ENCODE peak calls at places on chromosome 7, in ten cellular contexts. V is OCI-LY7, N is MM.1S, M is RWPE1, X is body of pancreas, J is HFF-Myc, B is astrocyte of the cerebellum, I is choroid plexus epithelial cell, K is Calu3, O is tibial nerve. W is an unnamed sample.

GRCh38 chr7:56019501-56019900 is 31.7 kb downstream of the PSPH start:
- DNase-seq in V (no peak), N (no peak), M (no peak), X (no peak), J (no peak), B (no peak), I (no peak), K (no peak), O (no peak), W (no peak)

GRCh38 chr7:125061776-125062397 is 132.3 kb upstream of the POT1 start:
- DNase-seq in V (no peak), N (no peak), M (peak), X (no peak), J (no peak), B (peak), I (peak), K (no peak), O (no peak), W (peak)

GRCh38 chr7:37031571-37032257 is 307.4 kb upstream of the AOAH start:
- DNase-seq in V (no peak), N (no peak), M (peak), X (peak), J (peak), B (peak), I (peak), K (peak), O (peak), W (peak)

GRCh38 chr7:48089415-48089975 is 430 bp downstream of the UPP1 start:
- DNase-seq in V (no peak), N (no peak), M (no peak), X (peak), J (no peak), B (no peak), I (no peak), K (peak), O (no peak), W (no peak)

GRCh38 chr7:55242613-55243012 is 122.5 kb upstream of the LANCL2 start:
- DNase-seq in V (no peak), N (no peak), M (no peak), X (no peak), J (no peak), B (no peak), I (peak), K (no peak), O (no peak), W (no peak)

GRCh38 chr7:127550247-127550646 is 35.1 kb downstream of the GCC1 start:
- DNase-seq in V (peak), N (no peak), M (no peak), X (no peak), J (no peak), B (no peak), I (peak), K (no peak), O (no peak), W (no peak)

GRCh38 chr7:156604311-156604710 is 36.3 kb upstream of the RNF32 start:
- DNase-seq in V (no peak), N (no peak), M (peak), X (no peak), J (peak), B (no peak), I (no peak), K (no peak), O (no peak), W (no peak)

GRCh38 chr7:76267835-76268183 is 34.7 kb upstream of the HSPB1 start:
- DNase-seq in V (no peak), N (no peak), M (no peak), X (no peak), J (no peak), B (no peak), I (no peak), K (no peak), O (no peak), W (no peak)

GRCh38 chr7:22660732-22661131 is 66.3 kb upstream of the IL6 start:
- DNase-seq in V (peak), N (no peak), M (no peak), X (no peak), J (no peak), B (no peak), I (no peak), K (no peak), O (no peak), W (no peak)

GRCh38 chr7:105932835-105933477 is 30.1 kb upstream of the CDHR3 start:
- DNase-seq in V (no peak), N (no peak), M (peak), X (no peak), J (peak), B (peak), I (peak), K (no peak), O (no peak), W (no peak)

GRCh38 chr7:157688439-157689268 is 351.9 kb downstream of the DNAJB6 start:
- DNase-seq in V (no peak), N (no peak), M (no peak), X (peak), J (no peak), B (no peak), I (no peak), K (no peak), O (peak), W (no peak)

GRCh38 chr7:114085592-114086490 is 167.0 kb upstream of the PPP1R3A start:
- DNase-seq in V (no peak), N (peak), M (peak), X (peak), J (no peak), B (no peak), I (peak), K (peak), O (peak), W (peak)

GRCh38 chr7:106865130-106866115 is at the start of gene PIK3CG:
- DNase-seq in V (peak), N (peak), M (no peak), X (no peak), J (no peak), B (no peak), I (no peak), K (no peak), O (no peak), W (no peak)

GRCh38 chr7:96225251-96225650 is 96.6 kb downstream of the SLC25A13 start:
- DNase-seq in V (no peak), N (no peak), M (no peak), X (no peak), J (no peak), B (no peak), I (no peak), K (no peak), O (no peak), W (no peak)

GRCh38 chr7:140864732-140865131 is 60.0 kb downstream of the BRAF start:
- DNase-seq in V (no peak), N (no peak), M (no peak), X (no peak), J (no peak), B (no peak), I (no peak), K (no peak), O (no peak), W (no peak)

GRCh38 chr7:25807212-25807611 is 344.8 kb upstream of the NFE2L3 start:
- DNase-seq in V (no peak), N (no peak), M (no peak), X (no peak), J (no peak), B (no peak), I (no peak), K (no peak), O (no peak), W (no peak)

GRCh38 chr7:2440608-2441245 is 35.5 kb downstream of the GRIFIN start:
- DNase-seq in V (no peak), N (no peak), M (peak), X (peak), J (no peak), B (no peak), I (peak), K (peak), O (no peak), W (no peak)

GRCh38 chr7:73827568-73828106 is 3.2 kb upstream of the CLDN4 start:
- DNase-seq in V (no peak), N (no peak), M (no peak), X (peak), J (no peak), B (no peak), I (no peak), K (peak), O (no peak), W (no peak)

GRCh38 chr7:29113384-29114102 is 32.8 kb downstream of the CPVL start:
- DNase-seq in V (peak), N (peak), M (peak), X (peak), J (peak), B (no peak), I (peak), K (peak), O (no peak), W (peak)

GRCh38 chr7:158698657-158699195 is 5.9 kb downstream of the NCAPG2 start:
- DNase-seq in V (no peak), N (no peak), M (no peak), X (no peak), J (no peak), B (no peak), I (no peak), K (no peak), O (no peak), W (no peak)

GRCh38 chr7:149866817-149867447 is 6.8 kb upstream of the ATP6V0E2 start:
- DNase-seq in V (no peak), N (no peak), M (peak), X (no peak), J (no peak), B (no peak), I (peak), K (no peak), O (no peak), W (no peak)

GRCh38 chr7:128937647-128938523 is at the start of gene IRF5:
- DNase-seq in V (no peak), N (peak), M (peak), X (peak), J (no peak), B (no peak), I (no peak), K (peak), O (no peak), W (no peak)

GRCh38 chr7:2651336-2651735 is 19.6 kb downstream of the TTYH3 start:
- DNase-seq in V (peak), N (no peak), M (no peak), X (no peak), J (no peak), B (no peak), I (no peak), K (no peak), O (no peak), W (no peak)

GRCh38 chr7:28411876-28412662 is at the start of gene CREB5:
- DNase-seq in V (peak), N (no peak), M (no peak), X (no peak), J (no peak), B (no peak), I (peak), K (no peak), O (no peak), W (no peak)

GRCh38 chr7:32218741-32219283 is 148.6 kb upstream of the PDE1C start:
- DNase-seq in V (no peak), N (no peak), M (no peak), X (no peak), J (no peak), B (no peak), I (no peak), K (no peak), O (no peak), W (no peak)

GRCh38 chr7:95213148-95213547 is 111.2 kb downstream of the PON1 start:
- DNase-seq in V (no peak), N (no peak), M (no peak), X (no peak), J (no peak), B (no peak), I (peak), K (no peak), O (no peak), W (no peak)

GRCh38 chr7:151351027-151351426 is 9.4 kb downstream of the NUB1 start:
- DNase-seq in V (peak), N (no peak), M (no peak), X (no peak), J (no peak), B (no peak), I (no peak), K (peak), O (no peak), W (no peak)

GRCh38 chr7:73622909-73623797 is 1.2 kb downstream of the MLXIPL start:
- DNase-seq in V (no peak), N (no peak), M (no peak), X (peak), J (no peak), B (no peak), I (no peak), K (no peak), O (no peak), W (no peak)

GRCh38 chr7:24862461-24862860 is 105.2 kb upstream of the GSDME start:
- DNase-seq in V (no peak), N (no peak), M (no peak), X (no peak), J (no peak), B (no peak), I (no peak), K (no peak), O (no peak), W (no peak)

GRCh38 chr7:95840953-95841950 is 68.9 kb downstream of the DYNC1I1 start:
- DNase-seq in V (peak), N (no peak), M (peak), X (no peak), J (peak), B (no peak), I (peak), K (no peak), O (no peak), W (no peak)

GRCh38 chr7:48041665-48041995 is 6.3 kb downstream of the C7orf57 start:
- DNase-seq in V (no peak), N (no peak), M (peak), X (no peak), J (no peak), B (peak), I (peak), K (no peak), O (no peak), W (no peak)

GRCh38 chr7:24366901-24367300 is 82.9 kb downstream of the NPY start:
- DNase-seq in V (no peak), N (no peak), M (no peak), X (no peak), J (no peak), B (no peak), I (no peak), K (no peak), O (no peak), W (no peak)

GRCh38 chr7:28956608-28957063 is 1.5 kb downstream of the TRIL start:
- DNase-seq in V (no peak), N (no peak), M (peak), X (peak), J (no peak), B (no peak), I (peak), K (peak), O (peak), W (peak)

GRCh38 chr7:12765431-12766100 is 78.1 kb downstream of the ARL4A start:
- DNase-seq in V (no peak), N (no peak), M (no peak), X (no peak), J (no peak), B (no peak), I (no peak), K (no peak), O (no peak), W (no peak)

GRCh38 chr7:37113661-37114355 is 334.9 kb downstream of the ELMO1 start:
- DNase-seq in V (no peak), N (no peak), M (no peak), X (no peak), J (no peak), B (no peak), I (no peak), K (no peak), O (no peak), W (no peak)

GRCh38 chr7:116953372-116953726 is at the start of gene ST7:
- DNase-seq in V (peak), N (peak), M (peak), X (peak), J (no peak), B (peak), I (peak), K (peak), O (no peak), W (peak)

GRCh38 chr7:26583094-26583493 is 281.3 kb downstream of the SKAP2 start:
- DNase-seq in V (no peak), N (no peak), M (no peak), X (no peak), J (no peak), B (no peak), I (no peak), K (no peak), O (no peak), W (no peak)

GRCh38 chr7:142851269-142851668 is 3.6 kb upstream of the EPHB6 start:
- DNase-seq in V (no peak), N (no peak), M (no peak), X (no peak), J (no peak), B (no peak), I (no peak), K (no peak), O (no peak), W (no peak)
- TF ChIP-seq CTCF in V (no peak), N (no peak), M (no peak), X (no peak), J (no peak), B (no peak), I (no peak), K (no peak), O (no peak), W (no peak)

GRCh38 chr7:100013328-100013676 is 2.1 kb upstream of the ZKSCAN1 start:
- DNase-seq in V (peak), N (peak), M (no peak), X (no peak), J (no peak), B (no peak), I (no peak), K (no peak), O (no peak), W (no peak)

GRCh38 chr7:100017300-100017699 is 1.9 kb downstream of the ZKSCAN1 start:
- DNase-seq in V (no peak), N (no peak), M (no peak), X (peak), J (no peak), B (no peak), I (no peak), K (no peak), O (no peak), W (no peak)

GRCh38 chr7:100015232-100016208 is at the start of gene ZKSCAN1:
- DNase-seq in V (peak), N (peak), M (peak), X (peak), J (peak), B (peak), I (peak), K (peak), O (peak), W (peak)

GRCh38 chr7:100017875-100018274 is 2.5 kb downstream of the ZKSCAN1 start:
- DNase-seq in V (no peak), N (no peak), M (no peak), X (no peak), J (no peak), B (no peak), I (no peak), K (no peak), O (no peak), W (no peak)

GRCh38 chr7:100016209-100016901 is 959 bp downstream of the ZKSCAN1 start:
- DNase-seq in V (no peak), N (no peak), M (no peak), X (no peak), J (no peak), B (no peak), I (peak), K (no peak), O (no peak), W (no peak)
- TF ChIP-seq CTCF in V (peak), N (no peak), M (no peak), X (no peak), J (no peak), B (no peak), I (peak), K (no peak), O (no peak), W (no peak)

DNA sequence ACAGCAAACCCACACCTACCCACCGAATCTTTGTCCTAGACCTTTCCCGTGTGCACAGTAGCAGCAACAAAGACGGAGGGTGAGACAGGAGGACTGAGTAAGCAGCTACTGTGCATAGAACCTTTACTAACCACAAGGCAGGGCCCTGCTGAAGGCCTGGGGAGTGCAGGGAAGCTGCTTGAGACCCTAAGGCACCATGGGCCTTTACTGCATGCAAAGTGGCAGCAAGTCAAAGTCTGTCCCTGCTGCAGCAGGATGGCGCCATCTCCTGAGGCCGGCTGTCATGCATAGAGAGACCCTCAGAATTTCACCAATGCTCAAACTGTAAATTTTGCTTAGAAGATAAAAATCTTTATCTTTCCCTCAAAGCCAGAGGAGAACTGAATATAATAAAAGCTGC is 610.5 kb downstream of the ACTR3B start:
- DNase-seq in V (no peak), N (no peak), M (no peak), X (no peak), J (no peak), B (no peak), I (no peak), K (no peak), O (no peak), W (no peak)
- TF ChIP-seq CTCF in V (no peak), N (no peak), M (no peak), X (no peak), J (no peak), B (no peak), I (no peak), K (no peak), O (no peak), W (no peak)

DNA sequence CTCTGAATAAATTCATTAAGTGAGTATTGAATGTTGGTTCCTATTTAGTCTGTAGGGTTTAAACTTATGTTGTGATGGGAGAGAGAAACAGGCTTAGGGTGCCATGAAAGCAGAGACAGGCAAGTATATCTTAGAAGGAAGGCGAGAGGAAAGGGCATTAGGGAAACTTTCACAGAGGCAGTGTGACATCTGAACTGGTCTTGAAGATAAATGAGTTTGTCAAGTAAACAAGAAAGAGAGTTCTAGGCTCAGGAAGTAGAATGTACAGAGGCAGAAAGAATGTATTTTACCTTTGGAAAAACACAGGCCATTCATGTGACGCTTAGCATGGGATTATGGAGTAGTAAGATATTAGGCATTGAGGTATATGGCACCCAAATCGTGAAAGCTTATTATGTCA is 34.5 kb downstream of the GLCCI1 start:
- DNase-seq in V (no peak), N (no peak), M (no peak), X (no peak), J (no peak), B (no peak), I (no peak), K (no peak), O (no peak), W (no peak)
- TF ChIP-seq CTCF in V (no peak), N (no peak), M (no peak), X (no peak), J (no peak), B (no peak), I (no peak), K (no peak), O (no peak), W (no peak)

GRCh38 chr7:6307762-6308161 is 35.3 kb upstream of the CYTH3 start:
- DNase-seq in V (no peak), N (no peak), M (no peak), X (no peak), J (no peak), B (no peak), I (no peak), K (peak), O (no peak), W (no peak)
- TF ChIP-seq CTCF in V (no peak), N (no peak), M (no peak), X (no peak), J (no peak), B (no peak), I (no peak), K (no peak), O (no peak), W (no peak)

DNA sequence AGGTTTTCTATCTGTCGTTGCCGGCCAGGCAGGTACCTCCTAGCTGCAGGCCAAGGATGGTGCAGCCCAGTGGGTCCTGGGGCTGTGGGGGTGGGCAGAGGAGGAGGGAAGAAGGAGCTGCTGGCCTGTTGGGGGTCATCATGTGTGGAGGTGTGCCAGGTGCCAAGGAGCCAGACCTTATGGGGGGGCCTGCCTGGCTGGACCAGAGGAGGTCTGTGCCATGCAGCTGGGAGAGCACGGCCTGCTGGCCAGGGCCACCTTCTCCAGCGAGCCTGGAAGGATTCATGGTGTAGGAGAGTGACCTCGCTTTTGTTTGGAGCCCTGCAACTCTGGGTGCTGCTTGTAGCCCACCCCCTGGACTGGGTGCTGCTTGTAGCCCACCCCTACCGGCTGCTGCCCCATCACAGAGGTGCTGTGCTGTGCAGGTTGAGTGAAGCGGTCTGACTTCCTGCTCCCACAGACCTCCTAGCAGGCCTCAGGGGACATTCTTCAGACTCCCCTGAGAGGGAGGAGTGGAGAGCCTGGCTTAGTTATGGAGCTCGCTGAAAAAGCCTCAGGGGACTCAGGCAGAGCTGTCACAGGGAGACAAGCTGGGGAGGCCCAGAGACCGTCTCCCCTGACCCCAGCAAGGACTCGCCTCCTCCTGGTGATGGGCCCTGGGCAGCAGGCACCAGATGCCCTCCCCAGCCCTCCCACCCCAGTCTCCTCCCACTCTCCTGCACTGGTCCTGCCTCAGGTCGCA is 67.7 kb upstream of the AQP1 start:
- DNase-seq in V (no peak), N (no peak), M (no peak), X (no peak), J (no peak), B (no peak), I (no peak), K (no peak), O (no peak), W (no peak)
- TF ChIP-seq CTCF in V (no peak), N (no peak), M (no peak), X (no peak), J (no peak), B (no peak), I (peak), K (no peak), O (no peak), W (no peak)